ENCODE peak calls at places on chromosomes 3 and 15, in seven cellular contexts. One of them, this sample, is unnamed.

GRCh38 chr3:86867990-86868389 is 123.0 kb downstream of the VGLL3 start:
- DNase-seq in HTR-8/SVneo: no peak
- DNase-seq in heart left ventricle: no peak
- DNase-seq in mucosa of descending colon: no peak
- DNase-seq in right cardiac atrium: no peak
- DNase-seq in RCC 7860: no peak
- DNase-seq in fibroblast of pulmonary artery: peak
- DNase-seq in this sample: no peak

GRCh38 chr15:31442203-31443090 is 115.8 kb downstream of the KLF13 start:
- DNase-seq in HTR-8/SVneo: peak
- DNase-seq in heart left ventricle: no peak
- DNase-seq in mucosa of descending colon: no peak
- DNase-seq in right cardiac atrium: no peak
- DNase-seq in RCC 7860: no peak
- DNase-seq in fibroblast of pulmonary artery: peak
- DNase-seq in this sample: no peak

GRCh38 chr3:123758081-123758564 is 126.0 kb downstream of the MYLK start:
- DNase-seq in HTR-8/SVneo: peak
- DNase-seq in heart left ventricle: no peak
- DNase-seq in mucosa of descending colon: no peak
- DNase-seq in right cardiac atrium: no peak
- DNase-seq in RCC 7860: peak
- DNase-seq in fibroblast of pulmonary artery: no peak
- DNase-seq in this sample: no peak

GRCh38 chr15:88385078-88385700 is 82.0 kb downstream of the MRPL46 start:
- DNase-seq in HTR-8/SVneo: peak
- DNase-seq in heart left ventricle: no peak
- DNase-seq in mucosa of descending colon: no peak
- DNase-seq in right cardiac atrium: no peak
- DNase-seq in RCC 7860: peak
- DNase-seq in fibroblast of pulmonary artery: no peak
- DNase-seq in this sample: no peak

GRCh38 chr15:89472785-89473256 is 23.6 kb downstream of the RHCG start:
- DNase-seq in HTR-8/SVneo: peak
- DNase-seq in heart left ventricle: no peak
- DNase-seq in mucosa of descending colon: no peak
- DNase-seq in right cardiac atrium: no peak
- DNase-seq in RCC 7860: peak
- DNase-seq in fibroblast of pulmonary artery: peak
- DNase-seq in this sample: peak

GRCh38 chr3:55013145-55013544 is 85.3 kb upstream of the LRTM1 start:
- DNase-seq in HTR-8/SVneo: peak
- DNase-seq in heart left ventricle: no peak
- DNase-seq in mucosa of descending colon: no peak
- DNase-seq in right cardiac atrium: no peak
- DNase-seq in RCC 7860: no peak
- DNase-seq in fibroblast of pulmonary artery: peak
- DNase-seq in this sample: no peak

GRCh38 chr3:193662757-193663322 is 69.8 kb downstream of the OPA1 start:
- DNase-seq in HTR-8/SVneo: no peak
- DNase-seq in heart left ventricle: no peak
- DNase-seq in mucosa of descending colon: no peak
- DNase-seq in right cardiac atrium: no peak
- DNase-seq in RCC 7860: no peak
- DNase-seq in fibroblast of pulmonary artery: peak
- DNase-seq in this sample: peak

GRCh38 chr15:83372434-83372873 is 74.7 kb upstream of the SH3GL3 start:
- DNase-seq in HTR-8/SVneo: peak
- DNase-seq in heart left ventricle: no peak
- DNase-seq in mucosa of descending colon: no peak
- DNase-seq in right cardiac atrium: no peak
- DNase-seq in RCC 7860: peak
- DNase-seq in fibroblast of pulmonary artery: no peak
- DNase-seq in this sample: no peak

GRCh38 chr3:61805510-61806080 is 244.2 kb downstream of the PTPRG start:
- DNase-seq in HTR-8/SVneo: no peak
- DNase-seq in heart left ventricle: no peak
- DNase-seq in mucosa of descending colon: no peak
- DNase-seq in right cardiac atrium: no peak
- DNase-seq in RCC 7860: no peak
- DNase-seq in fibroblast of pulmonary artery: no peak
- DNase-seq in this sample: no peak

GRCh38 chr15:29556385-29556784 is 265.9 kb downstream of the TJP1 start:
- DNase-seq in HTR-8/SVneo: no peak
- DNase-seq in heart left ventricle: no peak
- DNase-seq in mucosa of descending colon: no peak
- DNase-seq in right cardiac atrium: no peak
- DNase-seq in RCC 7860: no peak
- DNase-seq in fibroblast of pulmonary artery: peak
- DNase-seq in this sample: no peak

GRCh38 chr3:66800941-66801545 is 197.1 kb upstream of the KBTBD8 start:
- DNase-seq in HTR-8/SVneo: no peak
- DNase-seq in heart left ventricle: no peak
- DNase-seq in mucosa of descending colon: no peak
- DNase-seq in right cardiac atrium: no peak
- DNase-seq in RCC 7860: no peak
- DNase-seq in fibroblast of pulmonary artery: no peak
- DNase-seq in this sample: no peak

GRCh38 chr3:128714887-128715496 is 11.0 kb upstream of the RAB7A start:
- DNase-seq in HTR-8/SVneo: no peak
- DNase-seq in heart left ventricle: no peak
- DNase-seq in mucosa of descending colon: no peak
- DNase-seq in right cardiac atrium: no peak
- DNase-seq in RCC 7860: no peak
- DNase-seq in fibroblast of pulmonary artery: no peak
- DNase-seq in this sample: no peak

GRCh38 chr15:92166751-92167412 is 226.8 kb upstream of the ST8SIA2 start:
- DNase-seq in HTR-8/SVneo: no peak
- DNase-seq in heart left ventricle: peak
- DNase-seq in mucosa of descending colon: no peak
- DNase-seq in right cardiac atrium: no peak
- DNase-seq in RCC 7860: no peak
- DNase-seq in fibroblast of pulmonary artery: no peak
- DNase-seq in this sample: no peak

GRCh38 chr3:54278960-54279359 is 156.6 kb downstream of the CACNA2D3 start:
- DNase-seq in HTR-8/SVneo: no peak
- DNase-seq in heart left ventricle: no peak
- DNase-seq in mucosa of descending colon: no peak
- DNase-seq in right cardiac atrium: no peak
- DNase-seq in RCC 7860: no peak
- DNase-seq in fibroblast of pulmonary artery: peak
- DNase-seq in this sample: no peak

GRCh38 chr15:100761253-100761935 is 118.2 kb upstream of the ALDH1A3 start:
- DNase-seq in HTR-8/SVneo: no peak
- DNase-seq in heart left ventricle: no peak
- DNase-seq in mucosa of descending colon: no peak
- DNase-seq in right cardiac atrium: no peak
- DNase-seq in RCC 7860: no peak
- DNase-seq in fibroblast of pulmonary artery: no peak
- DNase-seq in this sample: no peak

GRCh38 chr3:159652452-159652851 is 336.2 kb upstream of the IL12A start:
- DNase-seq in HTR-8/SVneo: no peak
- DNase-seq in heart left ventricle: no peak
- DNase-seq in mucosa of descending colon: no peak
- DNase-seq in right cardiac atrium: no peak
- DNase-seq in RCC 7860: no peak
- DNase-seq in fibroblast of pulmonary artery: no peak
- DNase-seq in this sample: no peak

GRCh38 chr15:92930061-92930460 is 29.9 kb downstream of the CHD2 start:
- DNase-seq in HTR-8/SVneo: no peak
- DNase-seq in heart left ventricle: no peak
- DNase-seq in mucosa of descending colon: no peak
- DNase-seq in right cardiac atrium: no peak
- DNase-seq in RCC 7860: no peak
- DNase-seq in fibroblast of pulmonary artery: no peak
- DNase-seq in this sample: no peak

GRCh38 chr3:59240856-59241255 is 191.0 kb upstream of the CFAP20DC start:
- DNase-seq in HTR-8/SVneo: no peak
- DNase-seq in heart left ventricle: no peak
- DNase-seq in mucosa of descending colon: no peak
- DNase-seq in right cardiac atrium: no peak
- DNase-seq in RCC 7860: no peak
- DNase-seq in fibroblast of pulmonary artery: no peak
- DNase-seq in this sample: no peak

GRCh38 chr3:182697345-182697919 is 95.9 kb upstream of the ATP11B start:
- DNase-seq in HTR-8/SVneo: no peak
- DNase-seq in heart left ventricle: no peak
- DNase-seq in mucosa of descending colon: no peak
- DNase-seq in right cardiac atrium: no peak
- DNase-seq in RCC 7860: no peak
- DNase-seq in fibroblast of pulmonary artery: no peak
- DNase-seq in this sample: peak

GRCh38 chr3:126360714-126361060 is 3.5 kb upstream of the KLF15 start:
- DNase-seq in HTR-8/SVneo: no peak
- DNase-seq in heart left ventricle: no peak
- DNase-seq in mucosa of descending colon: peak
- DNase-seq in right cardiac atrium: no peak
- DNase-seq in RCC 7860: no peak
- DNase-seq in fibroblast of pulmonary artery: no peak
- DNase-seq in this sample: no peak

GRCh38 chr15:29289179-29289578 is 19.6 kb upstream of the NSMCE3 start:
- DNase-seq in HTR-8/SVneo: no peak
- DNase-seq in heart left ventricle: no peak
- DNase-seq in mucosa of descending colon: no peak
- DNase-seq in right cardiac atrium: no peak
- DNase-seq in RCC 7860: no peak
- DNase-seq in fibroblast of pulmonary artery: no peak
- DNase-seq in this sample: no peak

GRCh38 chr3:97940034-97940433 is 32.2 kb downstream of the RIOX2 start:
- DNase-seq in HTR-8/SVneo: no peak
- DNase-seq in heart left ventricle: no peak
- DNase-seq in mucosa of descending colon: no peak
- DNase-seq in right cardiac atrium: no peak
- DNase-seq in RCC 7860: no peak
- DNase-seq in fibroblast of pulmonary artery: peak
- DNase-seq in this sample: no peak

GRCh38 chr3:11612515-11613184 is 31.1 kb downstream of the VGLL4 start:
- DNase-seq in HTR-8/SVneo: no peak
- DNase-seq in heart left ventricle: no peak
- DNase-seq in mucosa of descending colon: no peak
- DNase-seq in right cardiac atrium: no peak
- DNase-seq in RCC 7860: no peak
- DNase-seq in fibroblast of pulmonary artery: no peak
- DNase-seq in this sample: no peak

GRCh38 chr15:101023501-101024110 is 104.4 kb downstream of the LRRK1 start:
- DNase-seq in HTR-8/SVneo: no peak
- DNase-seq in heart left ventricle: no peak
- DNase-seq in mucosa of descending colon: no peak
- DNase-seq in right cardiac atrium: no peak
- DNase-seq in RCC 7860: no peak
- DNase-seq in fibroblast of pulmonary artery: no peak
- DNase-seq in this sample: peak

GRCh38 chr3:79670178-79670577 is 97.6 kb downstream of the ROBO1 start:
- DNase-seq in HTR-8/SVneo: no peak
- DNase-seq in heart left ventricle: no peak
- DNase-seq in mucosa of descending colon: no peak
- DNase-seq in right cardiac atrium: no peak
- DNase-seq in RCC 7860: no peak
- DNase-seq in fibroblast of pulmonary artery: no peak
- DNase-seq in this sample: no peak

GRCh38 chr3:171770689-171771620 is 39.3 kb downstream of the PLD1 start:
- DNase-seq in HTR-8/SVneo: peak
- DNase-seq in heart left ventricle: peak
- DNase-seq in mucosa of descending colon: no peak
- DNase-seq in right cardiac atrium: no peak
- DNase-seq in RCC 7860: no peak
- DNase-seq in fibroblast of pulmonary artery: peak
- DNase-seq in this sample: peak

GRCh38 chr3:44913868-44914468 is 39.6 kb downstream of the TGM4 start:
- DNase-seq in HTR-8/SVneo: peak
- DNase-seq in heart left ventricle: peak
- DNase-seq in mucosa of descending colon: no peak
- DNase-seq in right cardiac atrium: peak
- DNase-seq in RCC 7860: peak
- DNase-seq in fibroblast of pulmonary artery: peak
- DNase-seq in this sample: peak

GRCh38 chr3:9136746-9137434 is 112.6 kb downstream of the SRGAP3 start:
- DNase-seq in HTR-8/SVneo: no peak
- DNase-seq in heart left ventricle: no peak
- DNase-seq in mucosa of descending colon: no peak
- DNase-seq in right cardiac atrium: no peak
- DNase-seq in RCC 7860: no peak
- DNase-seq in fibroblast of pulmonary artery: no peak
- DNase-seq in this sample: no peak

GRCh38 chr15:28945626-28946215 is 59.9 kb downstream of the APBA2 start:
- DNase-seq in HTR-8/SVneo: no peak
- DNase-seq in heart left ventricle: no peak
- DNase-seq in mucosa of descending colon: no peak
- DNase-seq in right cardiac atrium: no peak
- DNase-seq in RCC 7860: no peak
- DNase-seq in fibroblast of pulmonary artery: no peak
- DNase-seq in this sample: no peak

GRCh38 chr3:124558898-124559649 is 171.2 kb upstream of the UMPS start:
- DNase-seq in HTR-8/SVneo: peak
- DNase-seq in heart left ventricle: peak
- DNase-seq in mucosa of descending colon: peak
- DNase-seq in right cardiac atrium: peak
- DNase-seq in RCC 7860: peak
- DNase-seq in fibroblast of pulmonary artery: peak
- DNase-seq in this sample: no peak